ENCODE peak calls at places on chromosome 5, in five cellular contexts. H, X, G, E and L are unnamed samples.

GRCh38 chr5:6419340-6419852 is 29.3 kb upstream of the UBE2QL1 start:
- DNase-seq in H (no peak), X (no peak), G (no peak), E (no peak), L (no peak)

GRCh38 chr5:24788829-24789509 is 144.2 kb upstream of the CDH10 start:
- DNase-seq in H (peak), X (no peak), G (peak), E (no peak), L (no peak)

GRCh38 chr5:31186672-31187267 is 6.7 kb upstream of the CDH6 start:
- DNase-seq in H (peak), X (no peak), G (peak), E (no peak), L (peak)

GRCh38 chr5:74895906-74896305 is 29.7 kb upstream of the FAM169A start:
- DNase-seq in H (peak), X (no peak), G (peak), E (peak), L (no peak)

GRCh38 chr5:64140018-64140417 is 25.6 kb upstream of the RNF180 start:
- DNase-seq in H (no peak), X (no peak), G (no peak), E (no peak), L (no peak)

GRCh38 chr5:82952326-82952725 is 124.9 kb downstream of the TMEM167A start:
- DNase-seq in H (no peak), X (no peak), G (no peak), E (no peak), L (no peak)

GRCh38 chr5:119078870-119079269 is 8.0 kb downstream of the DMXL1 start:
- DNase-seq in H (peak), X (no peak), G (peak), E (no peak), L (no peak)

GRCh38 chr5:96259211-96259772 is 173.8 kb downstream of the PCSK1 start:
- DNase-seq in H (peak), X (no peak), G (peak), E (no peak), L (peak)

GRCh38 chr5:141855265-141856029 is 22.8 kb downstream of the PCDH1 start:
- DNase-seq in H (no peak), X (no peak), G (no peak), E (no peak), L (no peak)

DNA sequence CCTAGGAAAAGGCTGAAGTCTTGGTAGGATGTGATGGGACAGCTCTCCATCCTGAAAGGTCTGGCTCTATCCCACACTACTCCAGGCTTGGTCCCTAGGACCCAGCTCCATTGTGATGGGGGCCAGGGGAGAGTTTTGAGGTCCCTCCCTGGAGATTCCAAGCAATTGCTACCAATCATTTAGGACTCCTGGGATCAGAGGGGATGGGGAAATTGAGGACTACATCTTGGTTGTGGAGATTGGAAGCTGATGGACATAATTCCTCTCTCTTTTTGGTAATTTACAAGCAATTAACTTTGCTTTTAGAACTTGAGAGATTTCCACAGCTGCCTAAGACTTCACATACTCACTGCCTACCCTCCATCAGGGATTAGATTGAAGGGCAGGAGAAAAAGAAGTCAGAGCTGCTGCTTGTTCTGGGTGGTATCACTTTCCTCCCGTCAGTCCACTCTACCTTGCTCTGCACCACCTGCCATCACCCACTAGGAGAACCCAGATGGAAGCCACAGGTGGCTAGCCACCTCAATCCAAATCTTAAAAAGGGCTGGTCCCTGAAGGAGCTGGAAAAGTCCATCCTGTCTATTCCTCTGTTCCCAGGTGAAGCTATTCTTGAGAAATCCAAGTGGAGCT is 10.6 kb downstream of the IRF1 start:
- DNase-seq in H (no peak), X (peak), G (no peak), E (no peak), L (peak)
- H3K4me3 ChIP-seq in H (no peak), X (no peak), G (no peak), E (no peak), L (no peak)

DNA sequence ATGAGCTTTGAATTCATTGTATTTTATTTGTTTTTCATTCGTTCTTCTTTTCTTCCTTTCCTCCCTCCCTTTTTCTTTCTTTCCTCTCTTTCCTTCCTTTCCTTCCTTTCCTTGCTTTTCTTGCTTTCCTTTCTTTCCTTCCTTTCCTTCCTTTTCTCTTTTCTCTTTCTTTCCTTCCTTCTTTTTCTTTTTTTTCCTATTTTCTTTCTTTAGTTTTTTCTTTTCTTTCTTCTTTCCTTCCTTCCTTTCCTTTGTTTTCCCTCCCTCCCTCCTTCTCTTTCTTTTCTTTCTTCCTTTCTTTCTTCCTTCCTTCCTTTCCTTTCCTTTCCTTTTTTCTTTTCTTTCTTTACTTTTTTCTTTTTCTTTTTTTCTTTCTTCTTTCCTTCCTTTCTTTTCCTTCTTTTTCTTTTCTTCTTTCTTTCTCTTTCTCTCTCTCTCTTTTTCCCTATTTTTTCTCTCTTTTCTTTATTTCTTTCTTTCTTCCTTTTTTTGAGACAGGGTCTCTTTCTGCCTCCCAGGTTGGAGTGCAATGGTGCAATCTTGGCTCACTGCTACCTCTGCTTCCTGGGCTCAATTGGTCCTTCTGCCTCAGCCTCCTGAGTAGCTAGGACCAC is 357.1 kb upstream of the PRR16 start:
- DNase-seq in H (no peak), X (no peak), G (no peak), E (no peak), L (no peak)
- TF ChIP-seq CTCF in H (no peak), X (no peak), G (no peak), E (no peak), L (no peak)

GRCh38 chr5:109910874-109911273 is 221.1 kb downstream of the MAN2A1 start:
- DNase-seq in H (no peak), X (no peak), G (no peak), E (no peak), L (no peak)
- H3K4me3 ChIP-seq in H (no peak), X (no peak), G (no peak), E (no peak), L (no peak)

GRCh38 chr5:58755397-58755796 is 172.5 kb downstream of the RAB3C start:
- DNase-seq in H (no peak), X (no peak), G (no peak), E (no peak), L (no peak)

GRCh38 chr5:58745350-58745749 is 162.5 kb downstream of the RAB3C start:
- DNase-seq in H (no peak), X (no peak), G (no peak), E (no peak), L (no peak)

GRCh38 chr5:58754250-58754649 is 171.4 kb downstream of the RAB3C start:
- DNase-seq in H (no peak), X (no peak), G (no peak), E (no peak), L (no peak)

GRCh38 chr5:58752030-58752429 is 169.2 kb downstream of the RAB3C start:
- DNase-seq in H (no peak), X (no peak), G (no peak), E (no peak), L (no peak)

DNA sequence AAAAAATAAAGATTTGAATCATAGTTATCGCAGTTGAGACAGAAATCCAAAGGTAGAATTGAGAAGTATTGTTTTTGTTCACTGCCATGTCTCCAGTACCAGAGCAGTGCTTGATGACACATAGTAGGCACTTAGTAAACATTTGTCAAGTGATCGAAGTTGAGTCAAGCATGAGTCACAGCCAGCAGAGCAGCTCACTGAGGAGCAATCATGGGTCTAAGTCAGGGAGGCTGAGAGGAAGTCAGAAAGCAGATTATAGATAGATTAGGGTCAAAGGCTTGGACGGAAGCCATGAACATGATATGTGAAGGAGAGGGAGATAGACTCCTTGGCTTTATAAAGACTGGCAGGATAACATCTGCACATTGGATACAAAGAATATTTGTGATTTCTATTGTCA is 168.3 kb downstream of the RAB3C start:
- DNase-seq in H (peak), X (no peak), G (peak), E (no peak), L (no peak)
- TF ChIP-seq CTCF in H (no peak), X (no peak), G (no peak), E (no peak), L (no peak)

GRCh38 chr5:107431998-107432397 is 238.7 kb downstream of the EFNA5 start:
- DNase-seq in H (peak), X (no peak), G (peak), E (no peak), L (no peak)
- H3K4me3 ChIP-seq in H (no peak), X (no peak), G (no peak), E (no peak), L (no peak)

GRCh38 chr5:116025831-116026230 is 6.4 kb upstream of the ARL14EPL start:
- DNase-seq in H (no peak), X (no peak), G (no peak), E (no peak), L (no peak)

GRCh38 chr5:116023619-116024018 is 8.7 kb upstream of the ARL14EPL start:
- DNase-seq in H (no peak), X (no peak), G (no peak), E (no peak), L (no peak)
- TF ChIP-seq CTCF in H (no peak), X (no peak), G (peak), E (no peak), L (no peak)